ENCODE peak calls at places on chromosomes 12 and 14, in seven cellular contexts. S is upper lobe of left lung, K is suprapubic skin, U is transverse colon, B is A549, Q is stomach, D is K562. F is an unnamed sample.

GRCh38 chr12:68281685-68282084 is 28.3 kb upstream of the IL22 start:
- DNase-seq in S (no peak), K (no peak), Q (no peak), U (no peak), B (no peak), D (no peak), F (no peak)

GRCh38 chr12:2578772-2579171 is 216.0 kb upstream of the FKBP4 start:
- DNase-seq in D (no peak), S (no peak), B (no peak), U (no peak), Q (no peak), K (peak; percentile 62), F (no peak)

GRCh38 chr12:109433618-109434017 is 43.5 kb downstream of the KCTD10 start:
- DNase-seq in B (no peak), D (peak; percentile 18), U (no peak), S (no peak), Q (no peak), K (no peak), F (no peak)

GRCh38 chr12:132424118-132424438 is 65.9 kb upstream of the FBRSL1 start:
- DNase-seq in Q (no peak), U (no peak), S (no peak), B (no peak), K (no peak), D (no peak), F (no peak)

GRCh38 chr12:112353389-112353788 is 28.8 kb downstream of the HECTD4 start:
- DNase-seq in U (no peak), S (no peak), K (no peak), Q (no peak), D (peak; percentile 61), B (peak; percentile 37), F (no peak)

GRCh38 chr12:5295966-5296365 is 135.9 kb upstream of the NTF3 start:
- DNase-seq in D (no peak), B (no peak), S (no peak), U (no peak), Q (no peak), K (no peak), F (no peak)

GRCh38 chr14:36519431-36520321 is at the start of gene NKX2-1:
- DNase-seq in S (peak; percentile 77), K (no peak), Q (no peak), B (peak; percentile 31), D (no peak), U (no peak), F (no peak)

GRCh38 chr12:92503029-92503931 is 199.5 kb upstream of the PLEKHG7 start:
- DNase-seq in B (no peak), S (no peak), D (no peak), Q (no peak), K (no peak), U (no peak), F (no peak)

GRCh38 chr12:14955876-14956811 is 5.3 kb downstream of the ARHGDIB start:
- DNase-seq in U (no peak), Q (no peak), D (no peak), K (no peak), S (no peak), B (no peak), F (no peak)

GRCh38 chr14:34981743-34982420 is 910 bp upstream of the SRP54 start:
- DNase-seq in U (peak; percentile 35), S (peak; percentile 29), K (no peak), Q (no peak), D (peak; percentile 53), B (peak; percentile 58), F (peak; percentile 7)

GRCh38 chr12:52444647-52445595 is 7.0 kb downstream of the KRT6B start:
- DNase-seq in B (no peak), Q (no peak), S (no peak), U (no peak), K (peak; percentile 62), D (no peak), F (no peak)

GRCh38 chr14:69540654-69541335 is 33.9 kb downstream of the CCDC177 start:
- DNase-seq in S (no peak), B (no peak), K (no peak), Q (no peak), U (no peak), D (no peak), F (no peak)

GRCh38 chr14:60590907-60591510 is 58.3 kb downstream of the SIX1 start:
- DNase-seq in B (no peak), S (no peak), Q (no peak), U (no peak), D (no peak), K (no peak), F (no peak)

GRCh38 chr14:48382961-48383360 is 707.6 kb upstream of the MDGA2 start:
- DNase-seq in B (no peak), U (no peak), Q (no peak), S (no peak), K (no peak), D (no peak), F (no peak)

GRCh38 chr12:41365653-41366131 is 177.6 kb downstream of the PDZRN4 start:
- DNase-seq in U (no peak), B (no peak), D (no peak), S (no peak), K (no peak), Q (no peak), F (no peak)

GRCh38 chr14:29243355-29243754 is 476.8 kb downstream of the FOXG1 start:
- DNase-seq in U (no peak), D (no peak), S (no peak), K (no peak), B (no peak), Q (no peak), F (no peak)

GRCh38 chr12:103455020-103455763 is 40.6 kb downstream of the C12orf42 start:
- DNase-seq in B (no peak), U (no peak), K (no peak), S (no peak), Q (no peak), D (no peak), F (no peak)

GRCh38 chr14:47278233-47278842 is 397.1 kb downstream of the MDGA2 start:
- DNase-seq in B (peak; percentile 31), Q (peak; percentile 43), S (peak; percentile 49), D (peak; percentile 36), U (peak; percentile 41), K (no peak), F (no peak)

GRCh38 chr14:53742226-53742607 is 214.4 kb downstream of the BMP4 start:
- DNase-seq in K (no peak), U (no peak), D (no peak), S (no peak), Q (no peak), B (no peak), F (no peak)

GRCh38 chr12:27595231-27595642 is 71.2 kb downstream of the PPFIBP1 start:
- DNase-seq in B (peak; percentile 45), D (no peak), K (no peak), S (no peak), U (peak; percentile 10), Q (no peak), F (peak; percentile 92)

GRCh38 chr12:51177897-51178296 is 5.0 kb upstream of the TFCP2 start:
- DNase-seq in D (no peak), B (no peak), S (no peak), U (no peak), Q (no peak), K (no peak), F (no peak)

GRCh38 chr12:51171884-51172514 is 936 bp downstream of the TFCP2 start:
- DNase-seq in U (peak; percentile 24), K (no peak), S (peak; percentile 34), D (peak; percentile 54), Q (peak; percentile 27), B (no peak), F (no peak)

GRCh38 chr12:51174501-51174900 is 1.6 kb upstream of the TFCP2 start:
- DNase-seq in U (no peak), D (peak; percentile 37), K (no peak), B (no peak), Q (no peak), S (no peak), F (no peak)

GRCh38 chr12:51172515-51173431 is at the start of gene TFCP2:
- DNase-seq in B (peak; percentile 98), K (peak; percentile 99), Q (peak; percentile 98), U (peak; percentile 97), D (peak; percentile 99), S (peak; percentile 99), F (peak; percentile 94)
- TF ChIP-seq EP300 in B (no peak), K (no peak), Q (no peak), U (no peak), D (peak; percentile 3), S (no peak), F (peak; percentile 90)

GRCh38 chr14:68521557-68521901 is 271.3 kb downstream of the ZFP36L1 start:
- DNase-seq in K (peak; percentile 26), U (no peak), D (no peak), B (no peak), S (no peak), Q (no peak), F (no peak)

GRCh38 chr14:68522510-68523325 is 270.1 kb downstream of the ZFP36L1 start:
- DNase-seq in K (peak; percentile 41), D (no peak), U (no peak), B (no peak), S (no peak), Q (no peak), F (no peak)

GRCh38 chr14:68521952-68522509 is 270.8 kb downstream of the ZFP36L1 start:
- DNase-seq in B (no peak), K (peak; percentile 54), U (no peak), S (no peak), Q (no peak), D (no peak), F (no peak)

GRCh38 chr14:68523994-68524725 is 268.7 kb downstream of the ZFP36L1 start:
- DNase-seq in D (no peak), S (no peak), B (no peak), K (no peak), Q (no peak), U (no peak), F (no peak)

DNA sequence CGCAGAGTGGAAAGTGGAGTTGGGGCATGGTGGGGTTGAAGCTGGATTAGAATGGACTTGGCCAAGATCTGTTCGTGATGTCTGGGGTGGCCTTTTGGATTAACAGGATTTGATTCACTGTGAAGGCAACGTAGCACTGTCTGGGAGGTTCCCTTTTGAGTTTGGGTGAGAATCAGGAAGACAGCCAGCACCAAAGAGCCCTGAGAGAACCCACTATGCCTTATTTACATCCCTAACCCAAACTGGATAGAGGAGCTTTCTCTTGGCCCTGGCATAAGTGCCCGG is 269.6 kb downstream of the ZFP36L1 start:
- DNase-seq in U (no peak), D (no peak), B (no peak), Q (no peak), S (no peak), K (no peak), F (no peak)
- H3K4me1 ChIP-seq in U (peaks cover 58% of the 10 kb centered on the region), D (no peaks in the 10 kb centered on the region), B (peaks cover 42% of the 10 kb centered on the region), Q (peaks cover 87% of the 10 kb centered on the region), S (peaks cover 62% of the 10 kb centered on the region), K (peaks cover 93% of the 10 kb centered on the region), F (peaks cover 86% of the 10 kb centered on the region)

GRCh38 chr14:61750708-61751474 is 11.3 kb upstream of the SNAPC1 start:
- DNase-seq in B (peak; percentile 83), Q (peak; percentile 91), U (peak; percentile 91), D (peak; percentile 88), S (peak; percentile 95), K (peak; percentile 93), F (peak; percentile 65)
- TF ChIP-seq POLR2A in B (peak; percentile 63), Q (no peak), U (peak; percentile 76), D (peak; percentile 55), S (peak; percentile 64), K (no peak), F (peak; percentile 53)

DNA sequence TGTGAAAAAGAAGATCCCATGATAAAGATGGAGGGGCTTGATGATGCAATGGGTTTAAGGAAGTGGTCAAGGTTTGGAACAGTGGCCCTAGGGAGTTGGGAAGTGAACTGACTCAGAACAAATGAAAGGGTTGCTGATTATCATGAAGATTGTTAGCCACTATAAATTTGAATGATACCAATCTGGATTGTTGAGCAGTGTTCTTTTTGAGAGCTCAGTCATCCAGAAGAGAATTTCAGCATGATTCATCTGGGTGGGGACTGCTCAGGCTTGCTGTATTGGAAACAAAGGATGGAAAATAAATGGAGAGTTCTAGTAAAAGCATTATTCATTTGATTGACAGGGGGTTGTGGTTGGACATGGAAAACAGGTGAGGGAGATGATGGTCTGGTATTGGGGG is 11.5 kb downstream of the TMEM117 start:
- DNase-seq in U (no peak), D (no peak), B (peak; percentile 41), K (no peak), Q (no peak), S (no peak), F (no peak)
- TF ChIP-seq EP300 in U (no peak), D (no peak), B (no peak), K (no peak), Q (no peak), S (no peak), F (no peak)